ENCODE peak calls at places on chromosomes 4 and X, in eight cellular contexts. X is adrenal gland; I is mammary epithelial cell; C is uterus; D is PC-3; E is right lobe of liver; M is CD8-positive, alpha-beta T cell; N is ascending aorta. B is an unnamed sample.

GRCh38 chrX:51893931-51894696 is 691 bp downstream of the MAGED1 start:
- DNase-seq in X (peak; percentile 34), I (peak; percentile 10), C (peak; percentile 48), D (peak; percentile 25), E (peak; percentile 48), M (peak; percentile 11), N (peak; percentile 63), B (no peak)

GRCh38 chr4:41550308-41550707 is 12.4 kb downstream of the LIMCH1 start:
- DNase-seq in X (no peak), I (no peak), C (no peak), D (peak; percentile 11), E (no peak), M (no peak), N (no peak), B (no peak)

GRCh38 chr4:61831987-61832386 is 631.9 kb downstream of the ADGRL3 start:
- DNase-seq in X (no peak), I (no peak), C (no peak), D (no peak), E (no peak), M (no peak), N (no peak), B (no peak)

GRCh38 chrX:31499120-31499519 is 427.3 kb upstream of the FTHL17 start:
- DNase-seq in X (no peak), I (peak; percentile 50), C (no peak), D (no peak), E (no peak), M (no peak), N (no peak), B (peak; percentile 28)

GRCh38 chrX:24561121-24561520 is 86.0 kb downstream of the PCYT1B start:
- DNase-seq in X (no peak), I (no peak), C (no peak), D (peak; percentile 52), E (no peak), M (no peak), N (no peak), B (no peak)

GRCh38 chr4:186653973-186654372 is 69.7 kb downstream of the FAT1 start:
- DNase-seq in X (no peak), I (no peak), C (no peak), D (no peak), E (no peak), M (no peak), N (no peak), B (no peak)

GRCh38 chr4:85414972-85415371 is 60.0 kb upstream of the ARHGAP24 start:
- DNase-seq in X (no peak), I (no peak), C (no peak), D (no peak), E (no peak), M (no peak), N (no peak), B (no peak)

GRCh38 chrX:119419146-119419545 is 20.0 kb downstream of the SLC25A43 start:
- DNase-seq in X (no peak), I (no peak), C (no peak), D (no peak), E (peak; percentile 44), M (no peak), N (no peak), B (no peak)

GRCh38 chr4:61783050-61783449 is 582.9 kb downstream of the ADGRL3 start:
- DNase-seq in X (no peak), I (peak; percentile 17), C (no peak), D (peak; percentile 60), E (no peak), M (no peak), N (no peak), B (no peak)

GRCh38 chr4:99052902-99053301 is 35.7 kb downstream of the ADH5 start:
- DNase-seq in X (no peak), I (no peak), C (no peak), D (no peak), E (no peak), M (no peak), N (no peak), B (no peak)

GRCh38 chr4:38694330-38694729 is 30.3 kb downstream of the KLF3 start:
- DNase-seq in X (no peak), I (no peak), C (no peak), D (no peak), E (no peak), M (no peak), N (no peak), B (no peak)
- H3K36me3 ChIP-seq in X (no peaks in the 10 kb centered on the region), I (peaks cover 70% of the 10 kb centered on the region), C (no peaks in the 10 kb centered on the region), D (peaks cover 60% of the 10 kb centered on the region), E (peaks cover 2% of the 10 kb centered on the region), M (peaks cover 56% of the 10 kb centered on the region), N (peaks cover 74% of the 10 kb centered on the region), B (peaks cover 61% of the 10 kb centered on the region)

GRCh38 chrX:20224814-20225487 is 41.8 kb downstream of the RPS6KA3 start:
- DNase-seq in X (no peak), I (peak; percentile 42), C (no peak), D (peak; percentile 38), E (no peak), M (no peak), N (no peak), B (no peak)

GRCh38 chrX:20228245-20228644 is 38.5 kb downstream of the RPS6KA3 start:
- DNase-seq in X (no peak), I (no peak), C (no peak), D (no peak), E (no peak), M (no peak), N (no peak), B (no peak)

GRCh38 chrX:20229155-20229554 is 37.6 kb downstream of the RPS6KA3 start:
- DNase-seq in X (no peak), I (no peak), C (no peak), D (no peak), E (no peak), M (no peak), N (no peak), B (no peak)

GRCh38 chrX:20221902-20222301 is 44.8 kb downstream of the RPS6KA3 start:
- DNase-seq in X (no peak), I (no peak), C (no peak), D (peak; percentile 47), E (peak; percentile 55), M (no peak), N (no peak), B (peak; percentile 4)

DNA sequence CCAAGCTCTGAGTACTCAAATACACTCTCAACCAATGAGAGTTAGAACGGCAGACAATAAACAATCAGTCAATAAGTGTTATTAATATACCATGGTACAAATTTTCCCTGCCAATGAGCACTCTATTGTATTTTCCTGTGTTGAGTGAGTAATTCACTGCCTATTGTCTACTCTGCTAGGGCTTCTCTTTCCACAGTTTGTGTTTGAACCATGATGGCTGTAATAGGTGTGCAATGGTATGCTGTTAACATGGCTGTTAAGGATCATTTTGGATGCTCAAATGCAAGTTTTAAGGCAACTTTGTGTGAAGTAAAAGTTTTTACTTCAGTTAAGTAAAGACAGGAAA is 41.2 kb downstream of the RPS6KA3 start:
- DNase-seq in X (no peak), I (no peak), C (no peak), D (no peak), E (no peak), M (no peak), N (no peak), B (no peak)
- H3K4me1 ChIP-seq in X (no peaks in the 10 kb centered on the region), I (no peaks in the 10 kb centered on the region), C (no peaks in the 10 kb centered on the region), D (peaks cover 40% of the 10 kb centered on the region), E (peaks cover 11% of the 10 kb centered on the region), M (peaks cover 3% of the 10 kb centered on the region), N (no peaks in the 10 kb centered on the region), B (peaks cover 7% of the 10 kb centered on the region)

GRCh38 chr4:173013232-173013932 is 155.2 kb upstream of the GALNT7 start:
- DNase-seq in X (peak; percentile 44), I (no peak), C (no peak), D (peak; percentile 57), E (no peak), M (peak; percentile 52), N (peak; percentile 72), B (peak; percentile 55)
- H3K27ac ChIP-seq in X (no peak overlapping the region), I (no peak overlapping the region), C (no peak overlapping the region), D (no peak overlapping the region), E (no peak overlapping the region), M (no peak overlapping the region), N (no peak overlapping the region), B (no peak overlapping the region)

GRCh38 chr4:182923376-182923775 is 6.2 kb upstream of the DCTD start:
- DNase-seq in X (no peak), I (no peak), C (no peak), D (no peak), E (no peak), M (no peak), N (no peak), B (no peak)

GRCh38 chr4:182923796-182924365 is 6.7 kb upstream of the DCTD start:
- DNase-seq in X (no peak), I (no peak), C (no peak), D (no peak), E (no peak), M (no peak), N (no peak), B (no peak)

GRCh38 chr4:182924497-182924896 is 7.3 kb upstream of the DCTD start:
- DNase-seq in X (no peak), I (no peak), C (no peak), D (no peak), E (no peak), M (no peak), N (no peak), B (no peak)

GRCh38 chr4:182927505-182927904 is 10.3 kb upstream of the DCTD start:
- DNase-seq in X (no peak), I (no peak), C (no peak), D (no peak), E (no peak), M (no peak), N (no peak), B (no peak)

DNA sequence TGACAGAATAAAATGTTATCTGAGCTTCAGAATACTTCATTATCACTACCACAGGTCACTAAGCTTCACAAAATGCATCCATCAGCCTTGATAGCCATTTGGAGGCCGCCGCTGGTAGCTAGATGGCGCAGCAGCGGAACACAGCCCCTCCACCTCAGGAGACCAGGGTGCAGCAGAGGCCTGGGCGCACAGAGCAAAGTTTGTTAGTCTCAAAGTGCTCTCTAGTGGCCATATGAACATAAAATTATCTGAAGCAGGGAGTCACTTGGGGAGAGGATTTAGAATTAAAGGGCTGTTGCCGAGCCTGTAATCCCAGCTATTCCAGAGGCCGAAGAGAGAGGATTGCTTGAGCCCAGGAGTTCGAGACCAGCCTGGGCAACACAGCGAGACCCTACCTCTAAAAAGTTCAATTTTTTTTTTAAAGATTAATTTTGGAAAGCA is 8.1 kb upstream of the DCTD start:
- DNase-seq in X (peak; percentile 79), I (peak; percentile 64), C (peak; percentile 57), D (peak; percentile 77), E (peak; percentile 87), M (peak; percentile 65), N (no peak), B (peak; percentile 80)
- H3K36me3 ChIP-seq in X (no peaks in the 10 kb centered on the region), I (no peaks in the 10 kb centered on the region), C (no peaks in the 10 kb centered on the region), D (no peaks in the 10 kb centered on the region), E (no peaks in the 10 kb centered on the region), M (no peaks in the 10 kb centered on the region), N (no peaks in the 10 kb centered on the region), B (no peaks in the 10 kb centered on the region)

GRCh38 chr4:6180841-6181631 is 19.3 kb downstream of the JAKMIP1 start:
- DNase-seq in X (no peak), I (no peak), C (no peak), D (no peak), E (no peak), M (peak; percentile 43), N (no peak), B (no peak)
- H3K4me1 ChIP-seq in X (no peaks in the 10 kb centered on the region), I (no peaks in the 10 kb centered on the region), C (no peaks in the 10 kb centered on the region), D (no peaks in the 10 kb centered on the region), E (no peaks in the 10 kb centered on the region), M (peaks cover 62% of the 10 kb centered on the region), N (no peaks in the 10 kb centered on the region), B (no peaks in the 10 kb centered on the region)

DNA sequence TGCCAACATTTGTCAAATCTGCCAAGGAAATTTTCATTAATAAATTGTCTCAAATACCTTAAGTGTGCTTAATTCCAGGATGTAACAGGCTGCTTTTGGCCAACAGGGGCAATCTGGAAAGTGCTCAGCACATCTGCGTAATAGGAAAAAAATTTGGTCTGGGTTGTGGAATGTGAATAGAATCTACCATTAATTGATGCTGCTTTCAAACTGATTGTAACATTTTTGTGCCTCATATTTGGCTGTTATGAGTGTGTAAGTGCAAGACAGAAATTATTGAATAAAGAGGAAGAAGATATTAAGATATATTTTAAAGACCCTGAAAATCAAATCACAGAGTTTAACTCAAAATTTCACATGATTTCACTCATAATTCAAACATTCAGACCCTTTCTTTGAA is 41.1 kb downstream of the REELD1 start:
- DNase-seq in X (no peak), I (no peak), C (no peak), D (no peak), E (no peak), M (no peak), N (no peak), B (peak; percentile 75)
- H3K27ac ChIP-seq in X (no peak overlapping the region), I (no peak overlapping the region), C (no peak overlapping the region), D (no peak overlapping the region), E (no peak overlapping the region), M (no peak overlapping the region), N (no peak overlapping the region), B (peak overlapping the region; percentile 92)